ENCODE peak calls at places on chromosomes 11 and 22, in nine cellular contexts. I is esophagus squamous epithelium, G is upper lobe of right lung, J is kidney epithelial cell, Z is nephron progenitor cell, W is tibial nerve, P is epithelial cell of esophagus, X is progenitor cell of endocrine pancreas, H is right atrium auricular region. Q is an unnamed sample.

GRCh38 chr22:24096401-24097115 is 84.7 kb upstream of the SUSD2 start:
- DNase-seq in Z (no peak), X (no peak), G (peak; percentile 56), H (no peak), W (no peak), P (no peak), I (no peak), J (no peak), Q (no peak)

GRCh38 chr11:125091247-125091876 is 20.1 kb downstream of the TMEM218 start:
- DNase-seq in J (peak; percentile 42), Z (peak; percentile 56), X (no peak), P (peak; percentile 89), G (peak; percentile 34), W (no peak), H (peak; percentile 69), I (no peak), Q (peak; percentile 57)

GRCh38 chr11:128346808-128347207 is 240.6 kb downstream of the ETS1 start:
- DNase-seq in P (peak; percentile 91), X (no peak), W (no peak), H (no peak), G (no peak), I (no peak), J (no peak), Z (no peak), Q (peak; percentile 80)

GRCh38 chr11:74739546-74740270 is 8.5 kb upstream of the CHRDL2 start:
- DNase-seq in J (no peak), P (peak; percentile 76), H (no peak), G (no peak), I (no peak), W (no peak), X (peak; percentile 28), Z (peak; percentile 49), Q (peak; percentile 60)

GRCh38 chr11:71991494-71991893 is 7.2 kb upstream of the IL18BP start:
- DNase-seq in I (no peak), Z (no peak), P (no peak), W (no peak), H (no peak), X (no peak), G (no peak), J (no peak), Q (no peak)

GRCh38 chr22:28500005-28500404 is 179.6 kb downstream of the TTC28 start:
- DNase-seq in I (no peak), H (no peak), W (no peak), X (no peak), G (no peak), J (no peak), P (no peak), Z (no peak), Q (no peak)

GRCh38 chr11:113971506-113972195 is 3.3 kb upstream of the HTR3A start:
- DNase-seq in P (no peak), J (no peak), W (no peak), G (no peak), I (no peak), Z (no peak), H (no peak), X (no peak), Q (no peak)

GRCh38 chr11:31806186-31806943 is 4.8 kb downstream of the PAX6 start:
- DNase-seq in X (no peak), I (no peak), P (no peak), Z (no peak), H (peak; percentile 53), W (peak; percentile 2), G (no peak), J (no peak), Q (no peak)

GRCh38 chr11:69263736-69264052 is 30.3 kb upstream of the MYEOV start:
- DNase-seq in H (no peak), J (no peak), Z (no peak), I (no peak), W (no peak), X (no peak), P (no peak), G (peak; percentile 29), Q (no peak)

GRCh38 chr11:1515082-1516060 is 28.8 kb upstream of the MOB2 start:
- DNase-seq in Z (peak; percentile 95), P (peak; percentile 59), J (no peak), I (no peak), H (peak; percentile 81), G (peak; percentile 90), W (peak; percentile 78), X (peak; percentile 89), Q (peak; percentile 30)

GRCh38 chr22:47552541-47553205 is 790.2 kb downstream of the TBC1D22A start:
- DNase-seq in J (no peak), G (no peak), X (no peak), H (peak; percentile 30), W (no peak), Z (no peak), P (no peak), I (no peak), Q (no peak)

GRCh38 chr11:22225190-22225589 is 32.3 kb downstream of the ANO5 start:
- DNase-seq in J (no peak), Z (no peak), G (no peak), P (no peak), H (no peak), I (no peak), X (no peak), W (no peak), Q (no peak)

GRCh38 chr11:107457558-107458271 is at the start of gene CWF19L2:
- DNase-seq in P (peak; percentile 95), H (peak; percentile 89), G (peak; percentile 94), W (peak; percentile 80), Z (peak; percentile 88), J (peak; percentile 95), I (peak; percentile 58), X (peak; percentile 73), Q (peak; percentile 89)
- TF ChIP-seq CTCF in P (no peak), H (peak; percentile 25), G (no peak), W (no peak), Z (no peak), J (no peak), I (no peak), X (no peak), Q (no peak)

GRCh38 chr11:27703453-27703852 is 3.2 kb upstream of the BDNF start:
- DNase-seq in I (no peak), G (no peak), Z (no peak), H (no peak), X (no peak), P (no peak), J (no peak), W (no peak), Q (no peak)
- TF ChIP-seq CTCF in I (no peak), G (no peak), Z (no peak), H (no peak), X (no peak), P (no peak), J (no peak), W (no peak), Q (no peak)

GRCh38 chr22:20083891-20084546 is 4.0 kb downstream of the DGCR8 start:
- DNase-seq in H (no peak), Z (no peak), P (no peak), I (no peak), X (no peak), J (no peak), W (no peak), G (no peak), Q (no peak)

GRCh38 chr22:20085651-20086050 is 5.6 kb downstream of the DGCR8 start:
- DNase-seq in J (no peak), W (no peak), P (no peak), G (no peak), X (no peak), I (no peak), H (no peak), Z (no peak), Q (no peak)

GRCh38 chr22:20086101-20086599 is 6.1 kb downstream of the DGCR8 start:
- DNase-seq in W (no peak), J (no peak), P (no peak), X (no peak), Z (no peak), G (no peak), H (no peak), I (no peak), Q (no peak)

GRCh38 chr22:20083157-20083890 is 3.3 kb downstream of the DGCR8 start:
- DNase-seq in J (no peak), W (no peak), Z (no peak), X (no peak), P (no peak), I (no peak), H (no peak), G (no peak), Q (no peak)

DNA sequence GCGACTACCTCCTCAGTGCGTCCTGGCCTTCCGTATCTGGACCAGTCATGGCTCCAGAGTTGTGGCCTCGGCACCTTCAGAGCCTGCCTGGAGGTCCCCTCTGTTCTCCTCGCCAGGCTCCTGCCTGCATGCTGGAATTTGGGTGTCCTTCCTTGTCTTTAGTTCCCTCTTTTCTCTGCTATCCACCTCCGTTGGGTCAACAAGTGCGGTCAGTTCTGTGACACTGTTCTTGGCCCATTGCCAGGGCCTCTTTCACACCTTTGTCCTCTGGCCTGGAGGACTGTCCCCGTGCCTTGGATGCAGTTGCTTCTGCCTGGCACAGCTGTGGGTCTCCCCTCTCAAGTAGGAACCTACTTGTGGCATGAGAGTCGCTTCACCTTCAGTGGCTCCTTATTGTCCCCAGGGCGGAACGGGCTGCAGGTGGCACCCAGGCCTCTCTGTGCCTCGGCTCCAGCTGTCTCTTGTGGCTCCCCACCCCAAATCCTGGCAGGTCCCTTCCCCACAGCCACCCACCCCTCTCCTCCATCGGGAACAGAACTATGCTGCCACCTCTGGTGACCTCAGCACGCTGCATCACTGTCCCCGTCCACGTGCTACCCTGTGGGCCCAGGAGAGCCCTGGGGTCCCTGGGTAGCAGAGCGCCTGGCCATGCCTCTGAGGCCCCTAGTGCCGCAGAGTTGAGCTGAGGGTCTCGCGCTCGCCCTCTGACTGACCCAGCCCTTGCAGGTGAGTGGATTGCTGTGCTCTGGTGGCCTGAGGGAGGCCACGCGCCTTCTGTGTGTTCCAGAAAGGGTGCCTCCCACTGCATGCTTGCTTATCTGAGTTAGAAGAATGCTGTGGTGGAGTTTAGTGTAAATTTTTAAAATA is 4.7 kb downstream of the DGCR8 start:
- DNase-seq in I (no peak), X (peak; percentile 37), P (no peak), Z (peak; percentile 65), H (no peak), G (no peak), W (no peak), J (no peak), Q (no peak)
- TF ChIP-seq CTCF in I (peak; percentile 35), X (peak; percentile 52), P (peak; percentile 50), Z (peak; percentile 45), H (peak; percentile 49), G (no peak), W (no peak), J (peak; percentile 52), Q (peak; percentile 39)

GRCh38 chr11:120717042-120717441 is 205.5 kb downstream of the GRIK4 start:
- DNase-seq in I (no peak), H (no peak), Z (no peak), X (no peak), J (no peak), W (no peak), P (no peak), G (no peak), Q (no peak)

GRCh38 chr11:120714448-120714847 is 202.9 kb downstream of the GRIK4 start:
- DNase-seq in P (no peak), X (no peak), H (no peak), W (no peak), G (no peak), J (peak; percentile 29), Z (no peak), I (no peak), Q (no peak)

GRCh38 chr11:120712862-120713770 is 201.6 kb downstream of the GRIK4 start:
- DNase-seq in I (no peak), Z (no peak), H (no peak), P (no peak), W (no peak), J (no peak), X (no peak), G (no peak), Q (no peak)

GRCh38 chr11:120717623-120718022 is 206.1 kb downstream of the GRIK4 start:
- DNase-seq in P (no peak), X (no peak), I (no peak), H (no peak), J (no peak), W (no peak), G (no peak), Z (no peak), Q (no peak)

GRCh38 chr11:120715239-120715638 is 203.7 kb downstream of the GRIK4 start:
- DNase-seq in I (no peak), J (no peak), W (no peak), X (no peak), H (no peak), P (no peak), Z (no peak), G (no peak), Q (no peak)
- TF ChIP-seq CTCF in I (no peak), J (peak; percentile 68), W (peak; percentile 19), X (peak; percentile 49), H (peak; percentile 29), P (no peak), Z (peak; percentile 56), G (peak; percentile 38), Q (peak; percentile 15)